ENCODE peak calls at places on chromosomes 7 and 10, in nine cellular contexts. One of them, this sample, is unnamed.

GRCh38 chr10:11379771-11380170 is 231.7 kb downstream of the USP6NL start:
- DNase-seq in A549: no peak
- DNase-seq in fibroblast of pulmonary artery: no peak
- DNase-seq in thoracic aorta: no peak
- DNase-seq in uterus: no peak
- DNase-seq in cardiac muscle cell: no peak
- DNase-seq in dorsolateral prefrontal cortex: no peak
- DNase-seq in foreskin fibroblast: no peak
- DNase-seq in cardiac fibroblast: no peak
- DNase-seq in this sample: no peak

GRCh38 chr10:82982110-82982608 is 1107.2 kb downstream of the NRG3 start:
- DNase-seq in foreskin fibroblast: peak
- DNase-seq in cardiac muscle cell: peak
- DNase-seq in uterus: no peak
- DNase-seq in A549: no peak
- DNase-seq in thoracic aorta: no peak
- DNase-seq in dorsolateral prefrontal cortex: no peak
- DNase-seq in fibroblast of pulmonary artery: peak
- DNase-seq in cardiac fibroblast: peak
- DNase-seq in this sample: no peak

GRCh38 chr7:138036135-138036534 is 34.2 kb upstream of the CREB3L2 start:
- DNase-seq in uterus: no peak
- DNase-seq in dorsolateral prefrontal cortex: no peak
- DNase-seq in foreskin fibroblast: no peak
- DNase-seq in cardiac muscle cell: no peak
- DNase-seq in A549: no peak
- DNase-seq in cardiac fibroblast: no peak
- DNase-seq in thoracic aorta: no peak
- DNase-seq in fibroblast of pulmonary artery: no peak
- DNase-seq in this sample: no peak

GRCh38 chr7:31633894-31634494 is 53.0 kb upstream of the PPP1R17 start:
- DNase-seq in foreskin fibroblast: peak
- DNase-seq in fibroblast of pulmonary artery: peak
- DNase-seq in thoracic aorta: no peak
- DNase-seq in uterus: peak
- DNase-seq in cardiac fibroblast: peak
- DNase-seq in A549: peak
- DNase-seq in cardiac muscle cell: peak
- DNase-seq in dorsolateral prefrontal cortex: peak
- DNase-seq in this sample: peak

GRCh38 chr10:7606977-7607404 is 59.8 kb downstream of the ITIH5 start:
- DNase-seq in cardiac fibroblast: peak
- DNase-seq in foreskin fibroblast: no peak
- DNase-seq in A549: no peak
- DNase-seq in dorsolateral prefrontal cortex: no peak
- DNase-seq in uterus: no peak
- DNase-seq in cardiac muscle cell: peak
- DNase-seq in thoracic aorta: no peak
- DNase-seq in fibroblast of pulmonary artery: peak
- DNase-seq in this sample: no peak

GRCh38 chr7:142112086-142112485 is 568 bp downstream of the MGAM2 start:
- DNase-seq in foreskin fibroblast: no peak
- DNase-seq in cardiac muscle cell: no peak
- DNase-seq in cardiac fibroblast: no peak
- DNase-seq in thoracic aorta: no peak
- DNase-seq in fibroblast of pulmonary artery: no peak
- DNase-seq in A549: no peak
- DNase-seq in uterus: no peak
- DNase-seq in dorsolateral prefrontal cortex: no peak
- DNase-seq in this sample: no peak

GRCh38 chr10:53140516-53140915 is 367.9 kb upstream of the MBL2 start:
- DNase-seq in cardiac fibroblast: peak
- DNase-seq in A549: no peak
- DNase-seq in uterus: no peak
- DNase-seq in fibroblast of pulmonary artery: peak
- DNase-seq in foreskin fibroblast: no peak
- DNase-seq in cardiac muscle cell: peak
- DNase-seq in thoracic aorta: no peak
- DNase-seq in dorsolateral prefrontal cortex: no peak
- DNase-seq in this sample: no peak

GRCh38 chr7:159119851-159120539 is 24.7 kb downstream of the VIPR2 start:
- DNase-seq in dorsolateral prefrontal cortex: no peak
- DNase-seq in cardiac fibroblast: no peak
- DNase-seq in uterus: peak
- DNase-seq in fibroblast of pulmonary artery: no peak
- DNase-seq in thoracic aorta: no peak
- DNase-seq in A549: no peak
- DNase-seq in cardiac muscle cell: no peak
- DNase-seq in foreskin fibroblast: no peak
- DNase-seq in this sample: no peak

GRCh38 chr10:63537511-63537910 is 16.3 kb downstream of the REEP3 start:
- DNase-seq in dorsolateral prefrontal cortex: no peak
- DNase-seq in fibroblast of pulmonary artery: no peak
- DNase-seq in cardiac fibroblast: no peak
- DNase-seq in A549: no peak
- DNase-seq in foreskin fibroblast: no peak
- DNase-seq in uterus: no peak
- DNase-seq in cardiac muscle cell: no peak
- DNase-seq in thoracic aorta: no peak
- DNase-seq in this sample: no peak

GRCh38 chr7:46035166-46035565 is 114.1 kb upstream of the IGFBP3 start:
- DNase-seq in uterus: no peak
- DNase-seq in thoracic aorta: no peak
- DNase-seq in cardiac fibroblast: no peak
- DNase-seq in A549: no peak
- DNase-seq in cardiac muscle cell: no peak
- DNase-seq in dorsolateral prefrontal cortex: no peak
- DNase-seq in foreskin fibroblast: no peak
- DNase-seq in fibroblast of pulmonary artery: no peak
- DNase-seq in this sample: no peak

GRCh38 chr7:26074919-26075318 is 77.1 kb upstream of the NFE2L3 start:
- DNase-seq in cardiac muscle cell: no peak
- DNase-seq in foreskin fibroblast: no peak
- DNase-seq in cardiac fibroblast: no peak
- DNase-seq in thoracic aorta: no peak
- DNase-seq in dorsolateral prefrontal cortex: no peak
- DNase-seq in uterus: no peak
- DNase-seq in fibroblast of pulmonary artery: no peak
- DNase-seq in A549: no peak
- DNase-seq in this sample: no peak

DNA sequence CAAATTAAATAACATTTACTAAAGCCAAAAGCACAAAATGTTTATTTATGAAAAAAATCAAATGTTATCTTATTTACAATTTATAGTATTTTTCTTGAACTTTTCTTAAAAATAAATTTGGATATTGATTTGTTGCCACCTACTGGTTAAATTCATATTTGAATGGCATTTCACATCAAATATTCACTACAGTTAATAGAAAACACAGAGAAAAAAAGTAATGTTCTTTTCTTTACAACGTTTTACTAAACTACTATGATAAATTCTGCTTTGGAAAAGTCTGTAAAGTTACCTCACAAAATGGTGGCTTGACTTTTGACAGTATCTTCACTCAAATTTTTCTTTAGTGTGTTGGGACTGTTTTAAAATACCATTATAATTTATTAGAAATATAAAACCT is 52.7 kb downstream of the SRPK2 start:
- DNase-seq in dorsolateral prefrontal cortex: no peak
- DNase-seq in fibroblast of pulmonary artery: peak
- DNase-seq in uterus: no peak
- DNase-seq in cardiac fibroblast: peak
- DNase-seq in A549: no peak
- DNase-seq in foreskin fibroblast: peak
- DNase-seq in cardiac muscle cell: no peak
- DNase-seq in thoracic aorta: no peak
- DNase-seq in this sample: no peak
- TF ChIP-seq CTCF in dorsolateral prefrontal cortex: peak
- TF ChIP-seq CTCF in fibroblast of pulmonary artery: peak
- TF ChIP-seq CTCF in uterus: peak
- TF ChIP-seq CTCF in cardiac fibroblast: peak
- TF ChIP-seq CTCF in A549: peak
- TF ChIP-seq CTCF in foreskin fibroblast: no peak
- TF ChIP-seq CTCF in cardiac muscle cell: peak
- TF ChIP-seq CTCF in thoracic aorta: peak
- TF ChIP-seq CTCF in this sample: no peak

GRCh38 chr7:7989985-7990761 is 21.6 kb downstream of the GLCCI1 start:
- DNase-seq in cardiac muscle cell: no peak
- DNase-seq in uterus: no peak
- DNase-seq in dorsolateral prefrontal cortex: no peak
- DNase-seq in cardiac fibroblast: no peak
- DNase-seq in A549: no peak
- DNase-seq in fibroblast of pulmonary artery: no peak
- DNase-seq in foreskin fibroblast: no peak
- DNase-seq in thoracic aorta: no peak
- DNase-seq in this sample: no peak
- H3K4me3 ChIP-seq in cardiac muscle cell: no peak
- H3K4me3 ChIP-seq in uterus: no peak
- H3K4me3 ChIP-seq in dorsolateral prefrontal cortex: no peak
- H3K4me3 ChIP-seq in cardiac fibroblast: no peak
- H3K4me3 ChIP-seq in A549: no peak
- H3K4me3 ChIP-seq in fibroblast of pulmonary artery: no peak
- H3K4me3 ChIP-seq in foreskin fibroblast: no peak
- H3K4me3 ChIP-seq in thoracic aorta: no peak
- H3K4me3 ChIP-seq in this sample: no peak

GRCh38 chr7:80135306-80136104 is 874 bp downstream of the GNAI1 start:
- DNase-seq in thoracic aorta: no peak
- DNase-seq in uterus: peak
- DNase-seq in dorsolateral prefrontal cortex: peak
- DNase-seq in cardiac muscle cell: peak
- DNase-seq in fibroblast of pulmonary artery: peak
- DNase-seq in A549: peak
- DNase-seq in foreskin fibroblast: peak
- DNase-seq in cardiac fibroblast: peak
- DNase-seq in this sample: peak

GRCh38 chr7:80136276-80137045 is 1.8 kb downstream of the GNAI1 start:
- DNase-seq in dorsolateral prefrontal cortex: no peak
- DNase-seq in uterus: no peak
- DNase-seq in A549: no peak
- DNase-seq in foreskin fibroblast: peak
- DNase-seq in fibroblast of pulmonary artery: peak
- DNase-seq in cardiac muscle cell: peak
- DNase-seq in thoracic aorta: no peak
- DNase-seq in cardiac fibroblast: peak
- DNase-seq in this sample: no peak

GRCh38 chr7:80134105-80134535 is 511 bp upstream of the GNAI1 start:
- DNase-seq in cardiac fibroblast: no peak
- DNase-seq in thoracic aorta: peak
- DNase-seq in fibroblast of pulmonary artery: no peak
- DNase-seq in A549: no peak
- DNase-seq in foreskin fibroblast: no peak
- DNase-seq in dorsolateral prefrontal cortex: no peak
- DNase-seq in uterus: no peak
- DNase-seq in cardiac muscle cell: no peak
- DNase-seq in this sample: no peak

GRCh38 chr7:80133361-80134104 is 1.1 kb upstream of the GNAI1 start:
- DNase-seq in dorsolateral prefrontal cortex: no peak
- DNase-seq in thoracic aorta: no peak
- DNase-seq in A549: no peak
- DNase-seq in cardiac fibroblast: peak
- DNase-seq in uterus: peak
- DNase-seq in cardiac muscle cell: no peak
- DNase-seq in foreskin fibroblast: peak
- DNase-seq in fibroblast of pulmonary artery: peak
- DNase-seq in this sample: peak

DNA sequence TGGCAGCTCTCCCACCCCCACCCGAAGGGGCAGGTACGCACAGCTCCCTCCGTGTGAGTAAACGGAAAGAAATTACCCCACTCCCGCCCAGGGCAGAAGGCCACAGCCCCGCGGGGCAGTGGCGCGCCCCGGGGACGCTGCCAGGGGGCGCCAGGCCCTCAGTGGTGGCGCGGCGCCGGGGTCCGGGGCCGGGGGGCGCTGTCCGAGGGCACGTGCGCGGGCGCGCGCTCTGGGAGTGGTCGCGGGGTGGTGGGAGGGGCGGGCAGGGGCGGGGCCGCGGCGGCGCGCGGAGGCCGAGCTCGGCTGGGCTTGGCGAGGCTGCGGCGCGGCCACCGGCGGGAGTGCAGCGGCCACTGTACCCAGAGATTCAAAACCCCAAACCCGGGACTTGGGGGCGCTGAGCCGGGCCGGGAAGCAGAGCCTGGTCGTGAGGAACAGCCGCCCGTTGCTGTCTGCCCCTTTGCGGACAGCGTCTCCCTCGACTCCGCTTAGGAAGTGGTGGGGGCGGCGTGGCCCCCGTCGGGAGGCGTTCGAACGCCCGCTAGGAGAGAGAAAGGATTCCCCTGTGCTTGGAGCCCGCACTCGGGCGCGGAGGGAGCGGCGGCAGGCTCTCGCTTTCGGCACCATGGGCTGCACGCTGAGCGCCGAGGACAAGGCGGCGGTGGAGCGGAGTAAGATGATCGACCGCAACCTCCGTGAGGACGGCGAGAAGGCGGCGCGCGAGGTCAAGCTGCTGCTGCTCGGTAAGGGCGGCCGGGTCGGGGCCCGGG is at the start of gene GNAI1:
- DNase-seq in cardiac muscle cell: peak
- DNase-seq in uterus: peak
- DNase-seq in thoracic aorta: no peak
- DNase-seq in A549: peak
- DNase-seq in fibroblast of pulmonary artery: peak
- DNase-seq in cardiac fibroblast: peak
- DNase-seq in foreskin fibroblast: peak
- DNase-seq in dorsolateral prefrontal cortex: peak
- DNase-seq in this sample: peak
- TF ChIP-seq CTCF in cardiac muscle cell: peak
- TF ChIP-seq CTCF in uterus: peak
- TF ChIP-seq CTCF in thoracic aorta: peak
- TF ChIP-seq CTCF in A549: peak
- TF ChIP-seq CTCF in fibroblast of pulmonary artery: peak
- TF ChIP-seq CTCF in cardiac fibroblast: peak
- TF ChIP-seq CTCF in foreskin fibroblast: peak
- TF ChIP-seq CTCF in dorsolateral prefrontal cortex: peak
- TF ChIP-seq CTCF in this sample: peak

GRCh38 chr10:110717830-110718595 is 73.9 kb downstream of the RBM20 start:
- DNase-seq in thoracic aorta: no peak
- DNase-seq in A549: no peak
- DNase-seq in cardiac fibroblast: no peak
- DNase-seq in cardiac muscle cell: no peak
- DNase-seq in fibroblast of pulmonary artery: no peak
- DNase-seq in uterus: no peak
- DNase-seq in foreskin fibroblast: no peak
- DNase-seq in dorsolateral prefrontal cortex: no peak
- DNase-seq in this sample: peak
- H3K4me3 ChIP-seq in thoracic aorta: no peak
- H3K4me3 ChIP-seq in A549: no peak
- H3K4me3 ChIP-seq in cardiac fibroblast: no peak
- H3K4me3 ChIP-seq in cardiac muscle cell: no peak
- H3K4me3 ChIP-seq in fibroblast of pulmonary artery: no peak
- H3K4me3 ChIP-seq in uterus: no peak
- H3K4me3 ChIP-seq in foreskin fibroblast: no peak
- H3K4me3 ChIP-seq in dorsolateral prefrontal cortex: no peak
- H3K4me3 ChIP-seq in this sample: no peak

GRCh38 chr10:106360870-106361269 is 803.6 kb downstream of the SORCS1 start:
- DNase-seq in fibroblast of pulmonary artery: peak
- DNase-seq in cardiac fibroblast: peak
- DNase-seq in foreskin fibroblast: peak
- DNase-seq in dorsolateral prefrontal cortex: no peak
- DNase-seq in thoracic aorta: no peak
- DNase-seq in cardiac muscle cell: peak
- DNase-seq in A549: no peak
- DNase-seq in uterus: no peak
- DNase-seq in this sample: no peak

GRCh38 chr10:106355450-106355849 is 809.1 kb downstream of the SORCS1 start:
- DNase-seq in fibroblast of pulmonary artery: peak
- DNase-seq in thoracic aorta: no peak
- DNase-seq in cardiac fibroblast: peak
- DNase-seq in foreskin fibroblast: peak
- DNase-seq in uterus: no peak
- DNase-seq in cardiac muscle cell: peak
- DNase-seq in dorsolateral prefrontal cortex: no peak
- DNase-seq in A549: no peak
- DNase-seq in this sample: no peak
- TF ChIP-seq CTCF in fibroblast of pulmonary artery: peak
- TF ChIP-seq CTCF in thoracic aorta: no peak
- TF ChIP-seq CTCF in cardiac fibroblast: peak
- TF ChIP-seq CTCF in foreskin fibroblast: peak
- TF ChIP-seq CTCF in uterus: no peak
- TF ChIP-seq CTCF in cardiac muscle cell: peak
- TF ChIP-seq CTCF in dorsolateral prefrontal cortex: no peak
- TF ChIP-seq CTCF in A549: no peak
- TF ChIP-seq CTCF in this sample: no peak